ENCODE peak calls at places on chromosomes 4 and X, in eight cellular contexts. One of them, this sample, is unnamed.

GRCh38 chr4:114734581-114734980 is 136.0 kb downstream of the UGT8 start:
- DNase-seq in adrenal gland: no peak
- DNase-seq in CD8-positive, alpha-beta T cell: no peak
- DNase-seq in adipocyte: peak; percentile 1
- DNase-seq in tibial nerve: no peak
- DNase-seq in prostate gland: no peak
- DNase-seq in small intestine: no peak
- DNase-seq in right lobe of liver: no peak
- DNase-seq in this sample: no peak

GRCh38 chrX:130523460-130524394 is 121.9 kb downstream of the RBMX2 start:
- DNase-seq in prostate gland: peak; percentile 9
- DNase-seq in right lobe of liver: no peak
- DNase-seq in adrenal gland: peak; percentile 26
- DNase-seq in tibial nerve: peak; percentile 17
- DNase-seq in small intestine: no peak
- DNase-seq in CD8-positive, alpha-beta T cell: no peak
- DNase-seq in adipocyte: peak; percentile 59
- DNase-seq in this sample: peak; percentile 25

GRCh38 chrX:2351321-2351720 is 149.5 kb downstream of the DHRSX start:
- DNase-seq in CD8-positive, alpha-beta T cell: no peak
- DNase-seq in adrenal gland: no peak
- DNase-seq in prostate gland: no peak
- DNase-seq in tibial nerve: no peak
- DNase-seq in right lobe of liver: no peak
- DNase-seq in adipocyte: peak; percentile 68
- DNase-seq in small intestine: no peak
- DNase-seq in this sample: peak; percentile 77

GRCh38 chrX:71917621-71918341 is 7.1 kb downstream of the NHSL2 start:
- DNase-seq in prostate gland: no peak
- DNase-seq in adipocyte: no peak
- DNase-seq in right lobe of liver: no peak
- DNase-seq in CD8-positive, alpha-beta T cell: no peak
- DNase-seq in adrenal gland: no peak
- DNase-seq in small intestine: no peak
- DNase-seq in tibial nerve: no peak
- DNase-seq in this sample: no peak

GRCh38 chr4:81137894-81138293 is 77.1 kb downstream of the PRKG2 start:
- DNase-seq in adrenal gland: no peak
- DNase-seq in adipocyte: no peak
- DNase-seq in small intestine: no peak
- DNase-seq in prostate gland: no peak
- DNase-seq in tibial nerve: no peak
- DNase-seq in right lobe of liver: no peak
- DNase-seq in CD8-positive, alpha-beta T cell: no peak
- DNase-seq in this sample: no peak

GRCh38 chr4:172045981-172046380 is 232.8 kb downstream of the GALNTL6 start:
- DNase-seq in small intestine: no peak
- DNase-seq in right lobe of liver: no peak
- DNase-seq in adipocyte: no peak
- DNase-seq in prostate gland: no peak
- DNase-seq in CD8-positive, alpha-beta T cell: no peak
- DNase-seq in tibial nerve: no peak
- DNase-seq in adrenal gland: no peak
- DNase-seq in this sample: no peak

GRCh38 chr4:183960021-183960420 is 54.9 kb downstream of the STOX2 start:
- DNase-seq in tibial nerve: peak; percentile 76
- DNase-seq in adipocyte: peak; percentile 19
- DNase-seq in prostate gland: peak; percentile 5
- DNase-seq in adrenal gland: peak; percentile 75
- DNase-seq in small intestine: peak; percentile 69
- DNase-seq in right lobe of liver: no peak
- DNase-seq in CD8-positive, alpha-beta T cell: no peak
- DNase-seq in this sample: peak; percentile 69

GRCh38 chr4:153790962-153791551 is 2.2 kb upstream of the SFRP2 start:
- DNase-seq in adipocyte: no peak
- DNase-seq in tibial nerve: peak; percentile 41
- DNase-seq in prostate gland: no peak
- DNase-seq in CD8-positive, alpha-beta T cell: no peak
- DNase-seq in adrenal gland: no peak
- DNase-seq in small intestine: no peak
- DNase-seq in right lobe of liver: no peak
- DNase-seq in this sample: no peak

GRCh38 chrX:24395775-24396174 is 35.3 kb downstream of the SUPT20HL1 start:
- DNase-seq in prostate gland: peak; percentile 51
- DNase-seq in adipocyte: peak; percentile 88
- DNase-seq in small intestine: peak; percentile 69
- DNase-seq in tibial nerve: peak; percentile 71
- DNase-seq in right lobe of liver: no peak
- DNase-seq in adrenal gland: peak; percentile 70
- DNase-seq in CD8-positive, alpha-beta T cell: peak; percentile 23
- DNase-seq in this sample: peak; percentile 15

GRCh38 chr4:28788929-28789490 is 1928.4 kb downstream of the STIM2 start:
- DNase-seq in adipocyte: no peak
- DNase-seq in adrenal gland: no peak
- DNase-seq in tibial nerve: no peak
- DNase-seq in CD8-positive, alpha-beta T cell: no peak
- DNase-seq in small intestine: no peak
- DNase-seq in prostate gland: no peak
- DNase-seq in right lobe of liver: no peak
- DNase-seq in this sample: no peak

GRCh38 chr4:59664771-59665170 is 1535.4 kb upstream of the ADGRL3 start:
- DNase-seq in prostate gland: no peak
- DNase-seq in adrenal gland: no peak
- DNase-seq in tibial nerve: no peak
- DNase-seq in small intestine: no peak
- DNase-seq in CD8-positive, alpha-beta T cell: no peak
- DNase-seq in adipocyte: no peak
- DNase-seq in right lobe of liver: no peak
- DNase-seq in this sample: no peak

GRCh38 chr4:159484861-159485260 is 382.0 kb downstream of the RAPGEF2 start:
- DNase-seq in right lobe of liver: no peak
- DNase-seq in adipocyte: peak; percentile 61
- DNase-seq in CD8-positive, alpha-beta T cell: no peak
- DNase-seq in small intestine: no peak
- DNase-seq in tibial nerve: no peak
- DNase-seq in adrenal gland: no peak
- DNase-seq in prostate gland: no peak
- DNase-seq in this sample: no peak

GRCh38 chrX:103831342-103831802 is 685 bp downstream of the RAB9B start:
- DNase-seq in CD8-positive, alpha-beta T cell: peak; percentile 35
- DNase-seq in prostate gland: no peak
- DNase-seq in small intestine: peak; percentile 39
- DNase-seq in tibial nerve: no peak
- DNase-seq in adipocyte: peak; percentile 69
- DNase-seq in right lobe of liver: no peak
- DNase-seq in adrenal gland: peak; percentile 64
- DNase-seq in this sample: no peak

GRCh38 chr4:140112576-140112975 is 41.4 kb downstream of the MAML3 start:
- DNase-seq in adrenal gland: no peak
- DNase-seq in adipocyte: peak; percentile 53
- DNase-seq in right lobe of liver: no peak
- DNase-seq in CD8-positive, alpha-beta T cell: no peak
- DNase-seq in tibial nerve: no peak
- DNase-seq in small intestine: no peak
- DNase-seq in prostate gland: no peak
- DNase-seq in this sample: no peak

GRCh38 chrX:42195506-42195905 is 272.2 kb upstream of the CASK start:
- DNase-seq in adrenal gland: no peak
- DNase-seq in CD8-positive, alpha-beta T cell: no peak
- DNase-seq in right lobe of liver: no peak
- DNase-seq in tibial nerve: no peak
- DNase-seq in adipocyte: no peak
- DNase-seq in small intestine: no peak
- DNase-seq in prostate gland: no peak
- DNase-seq in this sample: no peak

GRCh38 chr4:119081943-119082342 is 53.7 kb upstream of the MYOZ2 start:
- DNase-seq in adipocyte: no peak
- DNase-seq in adrenal gland: no peak
- DNase-seq in tibial nerve: no peak
- DNase-seq in small intestine: no peak
- DNase-seq in prostate gland: no peak
- DNase-seq in CD8-positive, alpha-beta T cell: no peak
- DNase-seq in right lobe of liver: no peak
- DNase-seq in this sample: no peak

GRCh38 chrX:4764888-4765287 is 1051.4 kb upstream of the PRKX start:
- DNase-seq in tibial nerve: no peak
- DNase-seq in CD8-positive, alpha-beta T cell: no peak
- DNase-seq in right lobe of liver: no peak
- DNase-seq in adipocyte: no peak
- DNase-seq in prostate gland: no peak
- DNase-seq in adrenal gland: no peak
- DNase-seq in small intestine: no peak
- DNase-seq in this sample: no peak

GRCh38 chr4:3860061-3860912 is 94.1 kb downstream of the ADRA2C start:
- DNase-seq in small intestine: no peak
- DNase-seq in tibial nerve: no peak
- DNase-seq in CD8-positive, alpha-beta T cell: no peak
- DNase-seq in adrenal gland: no peak
- DNase-seq in adipocyte: no peak
- DNase-seq in prostate gland: no peak
- DNase-seq in right lobe of liver: no peak
- DNase-seq in this sample: no peak

GRCh38 chrX:114800719-114801118 is 216.7 kb downstream of the IL13RA2 start:
- DNase-seq in small intestine: no peak
- DNase-seq in CD8-positive, alpha-beta T cell: no peak
- DNase-seq in right lobe of liver: no peak
- DNase-seq in prostate gland: no peak
- DNase-seq in adrenal gland: no peak
- DNase-seq in adipocyte: peak; percentile 58
- DNase-seq in tibial nerve: no peak
- DNase-seq in this sample: peak; percentile 23

GRCh38 chrX:94914235-94914634 is 1240.2 kb downstream of the FAM133A start:
- DNase-seq in adrenal gland: no peak
- DNase-seq in CD8-positive, alpha-beta T cell: no peak
- DNase-seq in small intestine: no peak
- DNase-seq in prostate gland: no peak
- DNase-seq in right lobe of liver: no peak
- DNase-seq in tibial nerve: no peak
- DNase-seq in adipocyte: no peak
- DNase-seq in this sample: no peak

GRCh38 chrX:65745992-65746391 is 78.5 kb downstream of the MSN start:
- DNase-seq in CD8-positive, alpha-beta T cell: no peak
- DNase-seq in adrenal gland: no peak
- DNase-seq in right lobe of liver: no peak
- DNase-seq in small intestine: peak; percentile 13
- DNase-seq in prostate gland: peak; percentile 4
- DNase-seq in adipocyte: no peak
- DNase-seq in tibial nerve: no peak
- DNase-seq in this sample: no peak

DNA sequence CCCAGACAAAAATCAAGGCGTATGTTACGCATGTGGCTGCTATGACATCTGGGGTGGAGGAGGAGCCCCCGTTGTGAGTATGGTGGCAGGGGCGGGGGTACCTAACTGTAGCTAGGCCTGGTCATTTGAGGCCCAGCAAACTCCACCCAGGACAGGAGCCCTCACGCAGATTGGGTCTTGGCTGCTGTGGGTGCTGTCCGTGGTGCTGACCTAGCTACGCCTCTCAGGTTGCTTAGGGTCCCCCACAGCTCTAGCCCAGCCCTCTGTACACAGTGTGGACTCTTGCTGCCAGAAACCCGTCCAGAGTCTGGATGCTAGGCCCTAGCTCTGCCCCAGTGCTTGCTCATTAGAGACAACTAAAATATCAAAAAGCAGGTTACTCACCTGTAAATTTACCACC is 146.7 kb upstream of the PSAPL1 start:
- DNase-seq in prostate gland: no peak
- DNase-seq in right lobe of liver: no peak
- DNase-seq in adipocyte: peak; percentile 17
- DNase-seq in small intestine: no peak
- DNase-seq in adrenal gland: no peak
- DNase-seq in tibial nerve: no peak
- DNase-seq in CD8-positive, alpha-beta T cell: no peak
- DNase-seq in this sample: no peak
- H3K9me3 ChIP-seq in prostate gland: no peaks in the 10 kb centered on the region
- H3K9me3 ChIP-seq in right lobe of liver: peaks cover 18% of the 10 kb centered on the region
- H3K9me3 ChIP-seq in adipocyte: peaks cover 98% of the 10 kb centered on the region
- H3K9me3 ChIP-seq in small intestine: peaks cover 2% of the 10 kb centered on the region
- H3K9me3 ChIP-seq in adrenal gland: no peaks in the 10 kb centered on the region
- H3K9me3 ChIP-seq in tibial nerve: peaks cover 52% of the 10 kb centered on the region
- H3K9me3 ChIP-seq in CD8-positive, alpha-beta T cell: peaks cover 7% of the 10 kb centered on the region
- H3K9me3 ChIP-seq in this sample: peaks cover 2% of the 10 kb centered on the region

GRCh38 chr4:139050436-139050835 is 34.9 kb downstream of the NOCT start:
- DNase-seq in tibial nerve: no peak
- DNase-seq in adipocyte: peak; percentile 19
- DNase-seq in CD8-positive, alpha-beta T cell: no peak
- DNase-seq in prostate gland: no peak
- DNase-seq in right lobe of liver: no peak
- DNase-seq in small intestine: no peak
- DNase-seq in adrenal gland: no peak
- DNase-seq in this sample: no peak

GRCh38 chr4:139054791-139055376 is 39.3 kb downstream of the NOCT start:
- DNase-seq in right lobe of liver: no peak
- DNase-seq in tibial nerve: no peak
- DNase-seq in adrenal gland: no peak
- DNase-seq in small intestine: no peak
- DNase-seq in prostate gland: no peak
- DNase-seq in adipocyte: peak; percentile 37
- DNase-seq in CD8-positive, alpha-beta T cell: no peak
- DNase-seq in this sample: no peak

GRCh38 chr4:139053909-139054308 is 38.3 kb downstream of the NOCT start:
- DNase-seq in tibial nerve: no peak
- DNase-seq in prostate gland: no peak
- DNase-seq in adipocyte: no peak
- DNase-seq in small intestine: no peak
- DNase-seq in adrenal gland: no peak
- DNase-seq in CD8-positive, alpha-beta T cell: no peak
- DNase-seq in right lobe of liver: no peak
- DNase-seq in this sample: no peak
- H3K4me3 ChIP-seq in tibial nerve: no peak overlapping the region
- H3K4me3 ChIP-seq in prostate gland: no peak overlapping the region
- H3K4me3 ChIP-seq in adipocyte: no peak overlapping the region
- H3K4me3 ChIP-seq in small intestine: no peak overlapping the region
- H3K4me3 ChIP-seq in adrenal gland: no peak overlapping the region
- H3K4me3 ChIP-seq in CD8-positive, alpha-beta T cell: no peak overlapping the region
- H3K4me3 ChIP-seq in right lobe of liver: no peak overlapping the region
- H3K4me3 ChIP-seq in this sample: no peak overlapping the region

GRCh38 chrX:145817666-145818521 is at the start of gene SLITRK2:
- DNase-seq in CD8-positive, alpha-beta T cell: no peak
- DNase-seq in right lobe of liver: peak; percentile 51
- DNase-seq in small intestine: no peak
- DNase-seq in prostate gland: no peak
- DNase-seq in adrenal gland: no peak
- DNase-seq in adipocyte: no peak
- DNase-seq in tibial nerve: no peak
- DNase-seq in this sample: peak; percentile 14
- H3K27me3 ChIP-seq in CD8-positive, alpha-beta T cell: no peaks in the 10 kb centered on the region
- H3K27me3 ChIP-seq in right lobe of liver: no peaks in the 10 kb centered on the region
- H3K27me3 ChIP-seq in small intestine: peaks cover 10% of the 10 kb centered on the region
- H3K27me3 ChIP-seq in prostate gland: no peaks in the 10 kb centered on the region
- H3K27me3 ChIP-seq in adrenal gland: peaks cover 63% of the 10 kb centered on the region
- H3K27me3 ChIP-seq in adipocyte: peaks cover 54% of the 10 kb centered on the region
- H3K27me3 ChIP-seq in tibial nerve: no peaks in the 10 kb centered on the region
- H3K27me3 ChIP-seq in this sample: peaks cover 2% of the 10 kb centered on the region

DNA sequence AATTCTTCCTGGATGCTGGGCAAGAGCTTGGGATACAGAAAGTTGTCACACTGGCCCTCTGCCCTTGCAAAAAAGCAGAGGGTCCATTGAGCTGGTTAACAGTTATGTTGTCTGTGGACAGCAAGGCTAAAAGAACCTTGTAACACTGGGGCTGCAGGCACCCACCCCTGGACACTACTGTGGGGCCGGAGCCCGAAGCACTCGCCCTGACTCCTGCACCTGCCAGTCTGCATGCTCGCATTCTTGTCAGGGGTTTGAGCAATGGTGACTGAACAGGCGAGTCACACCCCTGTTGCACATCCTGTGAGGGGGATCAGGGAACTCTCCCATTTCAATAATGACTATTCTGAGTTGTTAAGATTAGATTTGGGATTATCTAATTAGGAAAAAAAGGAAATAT is 23.6 kb downstream of the ADH4 start:
- DNase-seq in small intestine: no peak
- DNase-seq in prostate gland: no peak
- DNase-seq in CD8-positive, alpha-beta T cell: no peak
- DNase-seq in right lobe of liver: peak; percentile 59
- DNase-seq in adrenal gland: no peak
- DNase-seq in tibial nerve: no peak
- DNase-seq in adipocyte: no peak
- DNase-seq in this sample: no peak
- H3K9me3 ChIP-seq in small intestine: no peaks in the 10 kb centered on the region
- H3K9me3 ChIP-seq in prostate gland: no peaks in the 10 kb centered on the region
- H3K9me3 ChIP-seq in CD8-positive, alpha-beta T cell: no peaks in the 10 kb centered on the region
- H3K9me3 ChIP-seq in right lobe of liver: no peaks in the 10 kb centered on the region
- H3K9me3 ChIP-seq in adrenal gland: no peaks in the 10 kb centered on the region
- H3K9me3 ChIP-seq in tibial nerve: no peaks in the 10 kb centered on the region
- H3K9me3 ChIP-seq in adipocyte: no peaks in the 10 kb centered on the region
- H3K9me3 ChIP-seq in this sample: no peaks in the 10 kb centered on the region